ENCODE peak calls at places on chromosomes 3 and 15, in four cellular contexts. I is lung, T is upper lobe of right lung, L is aorta. A is an unnamed sample.

GRCh38 chr3:52294320-52295150 is 6.9 kb downstream of the GLYCTK start:
- DNase-seq in T (no peak), L (peak; percentile 25), I (no peak), A (no peak)

GRCh38 chr3:142680710-142681109 is 43.1 kb upstream of the TRPC1 start:
- DNase-seq in T (no peak), I (no peak), L (no peak), A (peak; percentile 55)

GRCh38 chr3:5095879-5096278 is 26.2 kb upstream of the ARL8B start:
- DNase-seq in L (no peak), T (no peak), I (no peak), A (no peak)

GRCh38 chr3:23275061-23275460 is 71.9 kb downstream of the UBE2E2 start:
- DNase-seq in T (no peak), I (no peak), L (no peak), A (no peak)

GRCh38 chr3:109480014-109480413 is 142.7 kb upstream of the DPPA4 start:
- DNase-seq in L (no peak), I (no peak), T (no peak), A (no peak)

GRCh38 chr3:139797724-139798343 is 120.1 kb upstream of the NMNAT3 start:
- DNase-seq in T (no peak), L (no peak), I (no peak), A (peak; percentile 10)

GRCh38 chr15:69909719-69910444 is 187.8 kb downstream of the TLE3 start:
- DNase-seq in I (no peak), L (no peak), T (no peak), A (peak; percentile 7)

GRCh38 chr3:146080578-146080977 is 80.4 kb downstream of the PLOD2 start:
- DNase-seq in I (no peak), L (no peak), T (no peak), A (no peak)

GRCh38 chr3:13319821-13320220 is 100.3 kb downstream of the NUP210 start:
- DNase-seq in T (no peak), I (no peak), L (no peak), A (no peak)

GRCh38 chr3:13318626-13319470 is 101.3 kb downstream of the NUP210 start:
- DNase-seq in I (no peak), L (no peak), T (no peak), A (no peak)

GRCh38 chr3:13325092-13325491 is 95.0 kb downstream of the NUP210 start:
- DNase-seq in L (no peak), I (no peak), T (no peak), A (no peak)

GRCh38 chr3:13325892-13326443 is 94.2 kb downstream of the NUP210 start:
- DNase-seq in T (no peak), L (no peak), I (no peak), A (peak; percentile 18)

DNA sequence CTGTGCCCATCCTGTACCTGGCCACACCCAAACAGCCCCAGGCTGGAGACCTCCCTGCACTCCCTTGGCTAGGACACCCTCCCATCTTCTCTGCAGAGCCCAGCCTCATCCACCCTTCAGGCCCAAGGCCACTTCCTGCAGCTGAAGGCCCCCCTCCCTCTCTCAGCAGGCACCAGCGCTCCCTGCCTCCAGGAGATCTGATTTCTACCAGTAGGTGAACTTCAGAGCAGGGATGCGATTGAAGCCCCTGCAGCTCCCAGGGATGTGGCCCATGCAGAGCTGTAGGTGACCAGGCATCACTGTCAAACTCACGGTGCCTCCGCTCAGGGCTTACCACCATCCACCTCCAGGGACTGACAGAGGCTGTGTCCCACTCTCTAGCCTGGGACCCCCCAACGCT is 96.3 kb downstream of the NUP210 start:
- DNase-seq in I (no peak), L (no peak), T (no peak), A (no peak)
- H3K36me3 ChIP-seq in I (peaks cover 31% of the 10 kb centered on the region), L (no peaks in the 10 kb centered on the region), T (peaks cover 35% of the 10 kb centered on the region), A (no peaks in the 10 kb centered on the region)

GRCh38 chr3:50600841-50601591 is 10.6 kb downstream of the CISH start:
- DNase-seq in I (peak; percentile 97), T (peak; percentile 97), L (peak; percentile 97), A (peak; percentile 96)

GRCh38 chr3:50602675-50603191 is 8.8 kb downstream of the CISH start:
- DNase-seq in I (no peak), T (no peak), L (no peak), A (peak; percentile 73)

GRCh38 chr3:50599115-50599715 is 12.4 kb downstream of the CISH start:
- DNase-seq in I (no peak), L (no peak), T (peak; percentile 64), A (no peak)

GRCh38 chr3:50599716-50600118 is 11.9 kb downstream of the CISH start:
- DNase-seq in I (no peak), T (no peak), L (no peak), A (no peak)

GRCh38 chr3:50600141-50600753 is 11.3 kb downstream of the CISH start:
- DNase-seq in T (peak; percentile 72), L (no peak), I (no peak), A (peak; percentile 27)
- H3K4me1 ChIP-seq in T (peaks cover 63% of the 10 kb centered on the region), L (no peaks in the 10 kb centered on the region), I (peaks cover 45% of the 10 kb centered on the region), A (peaks cover 9% of the 10 kb centered on the region)

GRCh38 chr3:11291808-11292207 is 19.6 kb downstream of the ATG7 start:
- DNase-seq in T (no peak), I (no peak), L (no peak), A (no peak)
- H3K27ac ChIP-seq in T (peak overlapping the region; percentile 38), I (no peak overlapping the region), L (no peak overlapping the region), A (peak overlapping the region; percentile 6)

GRCh38 chr3:73031573-73032103 is 29.8 kb upstream of the EBLN2 start:
- DNase-seq in L (no peak), T (no peak), I (no peak), A (no peak)
- H3K36me3 ChIP-seq in L (no peaks in the 10 kb centered on the region), T (no peaks in the 10 kb centered on the region), I (peaks cover 2% of the 10 kb centered on the region), A (no peaks in the 10 kb centered on the region)

GRCh38 chr3:12956316-12956660 is 114.9 kb upstream of the RPL32 start:
- DNase-seq in T (no peak), I (no peak), L (no peak), A (no peak)

GRCh38 chr3:12954180-12954579 is 112.8 kb upstream of the RPL32 start:
- DNase-seq in L (no peak), I (no peak), T (no peak), A (no peak)

GRCh38 chr3:12957334-12957733 is 115.9 kb downstream of the IQSEC1 start:
- DNase-seq in L (peak; percentile 78), I (no peak), T (no peak), A (no peak)

GRCh38 chr3:12954891-12955650 is 113.7 kb upstream of the RPL32 start:
- DNase-seq in T (peak; percentile 88), I (peak; percentile 67), L (peak; percentile 94), A (peak; percentile 85)

DNA sequence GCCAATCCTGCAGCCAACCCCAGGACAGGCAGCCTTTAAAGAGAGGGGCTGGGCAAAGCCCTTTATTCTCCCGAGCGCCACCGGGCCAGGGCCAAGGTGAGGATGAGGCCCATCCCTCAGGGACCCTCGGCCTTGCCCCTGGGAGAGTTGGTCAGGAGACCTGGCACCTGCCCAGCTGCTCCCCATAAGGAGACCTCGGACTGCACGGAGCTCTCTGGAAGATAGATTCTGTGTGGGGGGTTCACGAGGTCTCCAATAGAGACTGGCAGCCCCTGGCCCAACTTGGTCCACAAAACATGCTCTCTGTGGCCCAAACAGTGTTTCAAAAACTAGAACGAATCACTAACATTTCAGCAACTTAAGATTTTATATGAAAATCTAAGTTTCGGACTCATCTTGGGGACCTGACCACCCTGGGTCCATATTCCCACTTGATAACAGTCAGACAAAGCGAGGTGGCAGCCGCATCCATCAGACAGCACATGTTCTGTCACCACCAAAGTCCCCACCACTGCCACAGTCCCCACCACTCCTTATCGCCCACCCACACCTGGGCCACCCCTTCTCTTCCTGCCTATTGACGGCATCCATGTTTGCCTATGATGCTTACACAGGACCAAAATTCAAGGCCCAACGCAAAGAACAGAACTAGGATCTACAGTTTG is 114.4 kb upstream of the RPL32 start:
- DNase-seq in L (no peak), T (no peak), I (no peak), A (no peak)
- H3K4me1 ChIP-seq in L (no peaks in the 10 kb centered on the region), T (peaks cover 49% of the 10 kb centered on the region), I (peaks cover 72% of the 10 kb centered on the region), A (peaks cover 3% of the 10 kb centered on the region)

A was measured in small intestine.